ENCODE peak calls at places on chromosomes 11 and 22, in six cellular contexts. J, P, Q, R, K and W are unnamed samples.

GRCh38 chr11:68282141-68282860 is 10.5 kb upstream of the C11orf24 start:
- DNase-seq in K (no peak), R (no peak), Q (no peak), P (peak), J (no peak), W (no peak)

GRCh38 chr11:46105902-46106301 is 15.4 kb downstream of the PHF21A start:
- DNase-seq in K (no peak), R (no peak), P (no peak), J (no peak), Q (no peak), W (no peak)

GRCh38 chr11:18563090-18563730 is 25.3 kb downstream of the UEVLD start:
- DNase-seq in K (no peak), P (no peak), R (no peak), J (no peak), Q (no peak), W (no peak)

GRCh38 chr22:22067192-22067591 is 84.6 kb upstream of the TOP3B start:
- DNase-seq in R (no peak), J (no peak), Q (no peak), K (no peak), P (no peak), W (no peak)

GRCh38 chr11:72762641-72763304 is 10.6 kb upstream of the ARAP1 start:
- DNase-seq in P (no peak), Q (no peak), R (no peak), K (no peak), J (no peak), W (no peak)

GRCh38 chr11:26946209-26946828 is 47.6 kb upstream of the FIBIN start:
- DNase-seq in P (no peak), K (no peak), J (no peak), Q (no peak), R (no peak), W (no peak)

GRCh38 chr11:1367721-1368120 is 22.0 kb upstream of the BRSK2 start:
- DNase-seq in P (no peak), K (no peak), J (no peak), Q (no peak), R (no peak), W (no peak)

GRCh38 chr22:38513063-38513462 is 7.0 kb upstream of the DDX17 start:
- DNase-seq in R (no peak), K (no peak), P (peak), Q (no peak), J (peak), W (no peak)

GRCh38 chr11:69298778-69299461 is 5.0 kb downstream of the MYEOV start:
- DNase-seq in R (no peak), Q (no peak), J (peak), K (no peak), P (no peak), W (no peak)

GRCh38 chr22:30204742-30205111 is 41.8 kb downstream of the LIF start:
- DNase-seq in P (no peak), K (no peak), J (peak), R (no peak), Q (no peak), W (no peak)

GRCh38 chr11:66011785-66012303 is at the start of gene CST6:
- DNase-seq in J (peak), R (no peak), P (no peak), Q (no peak), K (no peak), W (no peak)

GRCh38 chr22:37982938-37983859 is 1.2 kb downstream of the SOX10 start:
- DNase-seq in J (peak), P (no peak), K (no peak), Q (no peak), R (no peak), W (no peak)

GRCh38 chr11:114237321-114238280 is 58.6 kb upstream of the NNMT start:
- DNase-seq in R (no peak), J (no peak), K (no peak), P (no peak), Q (no peak), W (no peak)

GRCh38 chr11:110856993-110857812 is 145.0 kb upstream of the ARHGAP20 start:
- DNase-seq in R (no peak), P (no peak), Q (no peak), K (no peak), J (no peak), W (no peak)

GRCh38 chr22:50192825-50193204 is 7.1 kb downstream of the TRABD start:
- DNase-seq in K (no peak), Q (no peak), R (no peak), P (no peak), J (no peak), W (no peak)

GRCh38 chr22:36743011-36743410 is 32.9 kb downstream of the IFT27 start:
- DNase-seq in P (no peak), J (peak), K (peak), Q (no peak), R (no peak), W (no peak)

GRCh38 chr11:69918938-69919650 is 99.9 kb upstream of the FGF3 start:
- DNase-seq in P (peak), K (peak), J (peak), Q (peak), R (no peak), W (peak)

GRCh38 chr11:126210871-126211235 is 597 bp downstream of the RPUSD4 start:
- DNase-seq in P (no peak), K (no peak), Q (no peak), J (peak), R (no peak), W (no peak)

GRCh38 chr22:38923463-38924196 is 33.8 kb upstream of the APOBEC3A start:
- DNase-seq in K (peak), R (peak), J (peak), Q (no peak), P (no peak), W (peak)

GRCh38 chr11:45646275-45646970 is 19.0 kb downstream of the CHST1 start:
- DNase-seq in P (no peak), K (no peak), Q (no peak), R (no peak), J (peak), W (no peak)

GRCh38 chr11:109112748-109113378 is 309.1 kb upstream of the C11orf87 start:
- DNase-seq in J (no peak), R (no peak), K (no peak), P (no peak), Q (no peak), W (no peak)

GRCh38 chr22:41480397-41480735 is 11.4 kb downstream of the ACO2 start:
- DNase-seq in P (no peak), R (no peak), J (no peak), Q (no peak), K (no peak), W (no peak)

GRCh38 chr22:49723478-49724029 is 104.1 kb downstream of the BRD1 start:
- DNase-seq in J (peak), R (no peak), Q (no peak), P (no peak), K (no peak), W (no peak)

GRCh38 chr11:135069043-135069442 is 657.0 kb upstream of the B3GAT1 start:
- DNase-seq in Q (no peak), K (no peak), R (no peak), P (no peak), J (no peak), W (no peak)

GRCh38 chr11:75893202-75893601 is 78.2 kb downstream of the UVRAG start:
- DNase-seq in R (no peak), K (no peak), P (no peak), Q (no peak), J (no peak), W (no peak)

GRCh38 chr11:115334932-115335788 is 169.1 kb downstream of the CADM1 start:
- DNase-seq in R (no peak), Q (no peak), J (peak), P (no peak), K (no peak), W (peak)